ENCODE peak calls at places on chromosomes 13 and 19, in ten cellular contexts. T is RWPE1, Z is tibial artery, D is IMR-90, O is heart left ventricle, W is uterus, I is fibroblast of lung, X is cardiac muscle cell, F is pancreas, A is ovary. G is an unnamed sample.

GRCh38 chr13:85166891-85167290 is 632.3 kb downstream of the SLITRK6 start:
- DNase-seq in T (no peak), Z (no peak), D (no peak), O (no peak), W (no peak), I (peak), X (no peak), F (no peak), A (no peak), G (no peak)

GRCh38 chr19:3196064-3196932 is 10.6 kb downstream of the NCLN start:
- DNase-seq in T (no peak), Z (no peak), D (no peak), O (no peak), W (no peak), I (no peak), X (no peak), F (no peak), A (no peak), G (no peak)

GRCh38 chr13:110343241-110343865 is 36.3 kb downstream of the COL4A2 start:
- DNase-seq in T (peak), Z (no peak), D (no peak), O (no peak), W (peak), I (no peak), X (no peak), F (no peak), A (no peak), G (no peak)

GRCh38 chr13:27126877-27127276 is 44.7 kb downstream of the USP12 start:
- DNase-seq in T (no peak), Z (no peak), D (no peak), O (no peak), W (no peak), I (no peak), X (no peak), F (no peak), A (no peak), G (no peak)

GRCh38 chr13:37187611-37188010 is 82.1 kb upstream of the CSNK1A1L start:
- DNase-seq in T (no peak), Z (no peak), D (no peak), O (no peak), W (no peak), I (no peak), X (no peak), F (no peak), A (no peak), G (no peak)

GRCh38 chr19:45276284-45276687 is 25.2 kb downstream of the MARK4 start:
- DNase-seq in T (no peak), Z (no peak), D (peak), O (no peak), W (no peak), I (peak), X (peak), F (no peak), A (peak), G (no peak)

GRCh38 chr19:19444694-19445155 is 39.2 kb downstream of the GATAD2A start:
- DNase-seq in T (no peak), Z (no peak), D (peak), O (no peak), W (no peak), I (no peak), X (peak), F (no peak), A (no peak), G (no peak)

GRCh38 chr19:54138777-54139256 is 1.3 kb downstream of the CNOT3 start:
- DNase-seq in T (no peak), Z (no peak), D (no peak), O (no peak), W (no peak), I (no peak), X (no peak), F (no peak), A (no peak), G (no peak)

GRCh38 chr13:46479691-46480090 is 73.3 kb upstream of the LRCH1 start:
- DNase-seq in T (no peak), Z (no peak), D (no peak), O (no peak), W (no peak), I (no peak), X (no peak), F (no peak), A (no peak), G (no peak)

GRCh38 chr19:49631279-49631588 is 8.7 kb downstream of the RRAS start:
- DNase-seq in T (no peak), Z (no peak), D (no peak), O (no peak), W (no peak), I (no peak), X (no peak), F (peak), A (no peak), G (no peak)
- H3K27ac ChIP-seq in T (peak), Z (peak), D (no peak), O (no peak), W (peak), I (no peak), X (no peak), F (no peak), A (no peak), G (peak)

DNA sequence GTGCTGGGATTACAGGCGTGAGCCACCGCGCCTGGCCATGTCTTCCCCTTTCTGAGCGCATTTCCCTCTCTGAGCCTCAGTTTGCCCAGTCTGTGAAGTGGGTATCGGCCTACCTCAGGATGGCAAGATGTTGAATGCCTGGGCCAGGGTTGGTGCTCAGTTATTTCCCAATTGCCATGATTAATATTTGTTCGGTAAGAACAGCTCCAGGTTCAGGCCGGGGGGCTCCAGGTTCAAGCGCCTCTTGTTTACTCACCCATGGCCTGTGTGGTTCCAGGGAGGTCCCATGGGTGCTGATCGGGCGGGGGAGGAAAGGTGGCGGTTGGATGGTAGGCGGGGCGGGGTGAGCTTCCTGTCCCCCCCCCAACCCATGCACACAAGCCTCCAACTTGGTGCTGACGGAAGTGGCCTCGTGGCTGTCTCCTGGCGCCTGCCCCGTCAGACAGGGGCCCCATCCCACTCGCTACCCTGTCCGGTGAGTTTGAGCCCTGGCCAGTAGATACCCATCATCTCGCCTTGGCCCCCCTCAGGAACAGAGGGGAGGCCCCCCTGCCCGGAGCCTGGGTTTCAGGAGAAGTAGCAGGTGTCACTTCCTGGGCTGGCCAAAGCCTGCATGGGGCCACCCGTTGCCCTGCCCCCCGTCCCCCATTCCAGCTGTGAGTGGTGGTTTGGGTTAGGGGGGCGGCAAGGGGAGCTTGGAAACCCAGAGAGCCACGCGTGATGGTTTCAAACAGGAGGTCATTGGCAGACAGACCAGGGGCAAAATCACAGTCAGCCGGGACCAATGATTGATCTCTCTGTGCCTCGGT is at the start of gene FCHO1:
- DNase-seq in T (no peak), Z (peak), D (no peak), O (no peak), W (no peak), I (no peak), X (no peak), F (no peak), A (no peak), G (peak)
- H3K27ac ChIP-seq in T (peak), Z (no peak), D (no peak), O (peak), W (no peak), I (no peak), X (no peak), F (no peak), A (no peak), G (no peak)

GRCh38 chr19:41309225-41310030 is 544 bp upstream of the CCDC97 start:
- DNase-seq in T (no peak), Z (peak), D (no peak), O (no peak), W (no peak), I (peak), X (no peak), F (no peak), A (no peak), G (no peak)
- H3K27ac ChIP-seq in T (peak), Z (peak), D (peak), O (peak), W (peak), I (peak), X (peak), F (peak), A (peak), G (peak)

GRCh38 chr19:55391191-55391670 is 5.5 kb downstream of the RPL28 start:
- DNase-seq in T (no peak), Z (no peak), D (no peak), O (no peak), W (no peak), I (no peak), X (no peak), F (no peak), A (no peak), G (no peak)
- H3K27ac ChIP-seq in T (peak), Z (no peak), D (no peak), O (no peak), W (no peak), I (no peak), X (no peak), F (no peak), A (no peak), G (no peak)

GRCh38 chr13:79648191-79648590 is 167.2 kb downstream of the NDFIP2 start:
- DNase-seq in T (no peak), Z (no peak), D (no peak), O (no peak), W (no peak), I (no peak), X (no peak), F (no peak), A (no peak), G (no peak)
- H3K27ac ChIP-seq in T (no peak), Z (no peak), D (no peak), O (no peak), W (no peak), I (no peak), X (peak), F (no peak), A (no peak), G (no peak)